ENCODE peak calls at places on chromosomes 1 and 21, in eight cellular contexts. N is brain microvascular endothelial cell, C is astrocyte, W is transverse colon, U is vagina, B is left ventricle myocardium inferior, I is sigmoid colon, P is HL-60. V is an unnamed sample.

GRCh38 chr1:2318294-2319278 is 72.8 kb downstream of the MORN1 start:
- DNase-seq in W (no peak), P (no peak), I (no peak), U (no peak), B (no peak), N (no peak), C (no peak), V (no peak)

GRCh38 chr1:193919827-193920226 is 733.4 kb upstream of the B3GALT2 start:
- DNase-seq in P (no peak), W (no peak), U (no peak), C (peak), I (no peak), B (no peak), N (peak), V (no peak)

GRCh38 chr1:20347699-20348098 is 57.0 kb downstream of the VWA5B1 start:
- DNase-seq in B (no peak), U (no peak), W (no peak), I (no peak), P (no peak), C (no peak), N (no peak), V (no peak)

GRCh38 chr1:83637586-83637985 is 361.3 kb downstream of the TTLL7 start:
- DNase-seq in I (no peak), C (no peak), U (no peak), W (no peak), N (no peak), B (no peak), P (no peak), V (no peak)

GRCh38 chr1:29883360-29883759 is 647.0 kb downstream of the PTPRU start:
- DNase-seq in I (no peak), N (no peak), U (no peak), P (no peak), C (no peak), W (no peak), B (no peak), V (no peak)

GRCh38 chr1:179813626-179814351 is 63.8 kb downstream of the TOR1AIP2 start:
- DNase-seq in I (no peak), W (no peak), N (no peak), C (no peak), U (no peak), B (no peak), P (no peak), V (no peak)

GRCh38 chr21:46304955-46305354 is 18.7 kb downstream of the C21orf58 start:
- DNase-seq in I (no peak), P (no peak), N (no peak), U (no peak), W (no peak), C (no peak), B (no peak), V (no peak)

GRCh38 chr21:42833859-42834729 is 45.2 kb downstream of the WDR4 start:
- DNase-seq in U (peak), W (no peak), C (no peak), B (no peak), N (no peak), I (peak), P (no peak), V (no peak)

GRCh38 chr1:37724575-37724974 is 32.3 kb downstream of the CDCA8 start:
- DNase-seq in P (no peak), U (no peak), I (no peak), C (no peak), B (no peak), N (no peak), W (no peak), V (no peak)

GRCh38 chr1:33338495-33339211 is 17.8 kb upstream of the A3GALT2 start:
- DNase-seq in C (peak), W (peak), I (peak), P (peak), U (peak), B (peak), N (peak), V (peak)

DNA sequence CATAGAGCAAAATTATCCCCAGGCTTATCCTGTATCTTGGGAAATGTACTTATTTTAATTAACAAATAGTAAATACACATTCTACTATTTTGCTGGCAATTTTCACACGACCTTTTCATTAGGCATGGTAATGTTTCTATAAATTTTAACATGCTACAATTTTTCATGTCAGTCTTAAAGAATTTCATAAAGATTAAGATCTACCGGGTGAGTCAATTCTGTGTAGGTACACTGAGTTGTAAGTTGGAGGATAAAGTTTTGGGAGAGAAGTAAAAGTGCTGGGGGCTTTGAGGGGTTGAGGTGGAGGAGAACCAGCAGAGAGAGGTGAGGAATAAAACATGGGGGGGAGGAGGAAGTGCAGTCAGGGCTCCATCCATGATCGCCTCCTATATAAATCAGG is 7.3 kb downstream of the DPYD start:
- DNase-seq in I (no peak), W (no peak), C (no peak), P (no peak), U (no peak), B (no peak), N (no peak), V (no peak)
- H3K27ac ChIP-seq in I (no peak), W (no peak), C (no peak), P (no peak), U (no peak), B (no peak), N (no peak), V (no peak)

DNA sequence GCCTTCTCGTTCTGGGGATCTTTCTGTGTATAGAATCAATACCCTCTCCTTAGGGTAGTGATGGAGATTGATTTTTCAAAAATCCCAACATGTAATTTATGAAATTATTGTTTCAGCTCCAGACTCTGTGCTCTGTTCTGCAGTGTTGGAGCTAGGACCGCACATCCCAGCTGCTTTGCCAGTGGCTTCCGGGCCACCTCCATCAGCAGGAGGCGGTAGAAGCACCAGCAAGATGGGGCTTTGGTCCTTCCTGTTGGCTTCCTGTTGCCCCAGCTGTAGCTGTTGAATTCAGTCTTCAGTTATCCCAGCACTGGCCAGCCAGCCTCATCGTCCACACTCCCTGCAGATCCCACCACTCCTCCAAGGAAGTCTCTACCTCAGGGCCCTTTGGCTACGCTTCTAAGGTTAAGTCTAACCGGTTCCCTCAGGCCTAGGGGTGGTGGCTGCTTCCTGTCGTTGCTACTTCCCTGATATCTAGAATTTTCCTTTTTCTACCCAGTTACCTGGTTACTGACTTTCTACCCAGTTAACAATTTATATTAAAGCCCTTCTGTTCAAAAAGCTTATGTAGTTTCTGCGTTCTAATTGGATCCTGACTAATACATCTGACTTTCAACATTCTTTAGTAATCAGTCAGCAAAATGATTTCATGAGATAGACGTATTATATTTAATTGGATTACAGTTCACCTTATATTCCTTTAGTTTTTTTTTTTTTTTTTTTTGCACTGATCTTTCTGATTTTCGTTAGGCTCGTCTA is 24.6 kb downstream of the GALNT2 start:
- DNase-seq in B (no peak), P (no peak), U (no peak), I (no peak), N (no peak), C (peak), W (no peak), V (no peak)
- TF ChIP-seq CTCF in B (no peak), P (no peak), U (no peak), I (no peak), N (peak), C (no peak), W (no peak), V (no peak)

GRCh38 chr1:151510020-151510405 is 1.2 kb upstream of the CGN start:
- DNase-seq in W (peak), B (no peak), C (no peak), U (no peak), P (no peak), N (no peak), I (peak), V (no peak)
- H3K27ac ChIP-seq in W (peak), B (no peak), C (no peak), U (no peak), P (no peak), N (no peak), I (no peak), V (no peak)

GRCh38 chr21:37564341-37564923 is 197.9 kb downstream of the DYRK1A start:
- DNase-seq in I (peak), U (no peak), N (peak), P (peak), W (peak), C (peak), B (peak), V (peak)
- TF ChIP-seq CTCF in I (no peak), U (no peak), N (peak), P (no peak), W (no peak), C (no peak), B (no peak), V (no peak)

DNA sequence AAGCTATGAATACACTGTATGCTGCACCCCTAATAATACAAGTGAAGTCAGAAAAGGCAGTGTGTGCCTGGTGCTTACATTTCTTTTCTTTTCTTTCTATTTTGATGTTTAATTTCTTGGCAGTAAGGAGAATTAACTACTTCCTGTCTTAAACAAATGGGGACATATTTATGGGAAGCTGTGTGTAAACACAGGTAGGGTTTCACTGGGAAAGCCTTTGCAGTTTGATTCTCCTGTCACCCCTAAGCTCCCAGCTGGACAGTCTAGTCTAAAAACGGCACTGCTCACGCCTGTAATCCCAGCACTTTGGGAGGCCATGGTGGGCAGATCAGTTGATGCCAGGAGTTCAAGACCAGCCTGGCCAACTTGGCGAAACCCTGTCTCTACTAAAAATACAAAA is 145.9 kb downstream of the MIS18A start:
- DNase-seq in W (no peak), B (no peak), P (no peak), U (no peak), C (no peak), N (no peak), I (no peak), V (no peak)
- H3K27ac ChIP-seq in W (no peak), B (no peak), P (no peak), U (no peak), C (no peak), N (no peak), I (no peak), V (no peak)

V was measured in AG04450.